ENCODE peak calls at places on chromosome 19, in ten cellular contexts. Z is left lung; P is NCI-H1694; F is activated CD4-positive, alpha-beta T cell treated with anti-CD3 and anti-CD28 coated beads, Interleukin-2, amount 50 U/mL, for 48 hours; I is natural killer cell treated with Interleukin-12 subunit alpha and Interleukin-12 subunit beta and Interleukin-15 and Interleukin-18, amount 100 ng/mL, for 72 hours; Q is activated T-cell treated with anti-CD3 and anti-CD28 coated beads for 1 hour; M is stimulated activated CD4-positive, alpha-beta T cell treated with anti-CD3 and anti-CD28 coated beads, Interleukin-15, amount 100 ng/mL, for 1 hour; R is HuH-7; W is NCI-H1105; G is thoracic aorta. J is an unnamed sample.
A peak's percentile ranks its signal among the peaks of the same experiment; 100 is the strongest.

GRCh38 chr19:4130635-4131438 is 6.9 kb upstream of the MAP2K2 start:
- DNase-seq in F (no peak), R (no peak), M (no peak), I (no peak), W (no peak), Q (no peak), Z (no peak), P (no peak), G (no peak), J (no peak)

GRCh38 chr19:3178377-3178972 is at the start of gene S1PR4:
- DNase-seq in W (no peak), F (peak; percentile 74), R (no peak), Z (peak; percentile 86), I (no peak), G (no peak), P (no peak), Q (peak; percentile 60), M (peak; percentile 36), J (no peak)

GRCh38 chr19:49165865-49166301 is 8.3 kb downstream of the TRPM4 start:
- DNase-seq in G (no peak), M (no peak), W (no peak), Z (no peak), Q (no peak), P (no peak), R (no peak), I (no peak), F (no peak), J (peak; percentile 20)

GRCh38 chr19:10074153-10074552 is 12.0 kb upstream of the SHFL start:
- DNase-seq in P (peak; percentile 5), F (peak; percentile 63), I (peak; percentile 74), G (no peak), M (no peak), R (no peak), W (no peak), Q (peak; percentile 18), Z (no peak), J (peak; percentile 10)

GRCh38 chr19:12139309-12139708 is 841 bp downstream of the ZNF20 start:
- DNase-seq in W (no peak), F (no peak), M (no peak), Q (no peak), G (no peak), I (no peak), P (no peak), R (no peak), Z (no peak), J (no peak)

GRCh38 chr19:39645800-39646411 is 9.8 kb upstream of the LGALS16 start:
- DNase-seq in G (no peak), I (no peak), P (no peak), Z (no peak), Q (no peak), R (no peak), F (peak; percentile 30), M (peak; percentile 3), W (no peak), J (no peak)

GRCh38 chr19:11347546-11347945 is 1.2 kb downstream of the CCDC159 start:
- DNase-seq in F (no peak), R (no peak), Z (no peak), W (no peak), P (no peak), Q (no peak), M (no peak), I (no peak), G (no peak), J (no peak)

GRCh38 chr19:31946491-31946890 is 398.9 kb upstream of the ZNF507 start:
- DNase-seq in R (no peak), W (no peak), P (no peak), M (no peak), G (no peak), Q (no peak), I (no peak), F (no peak), Z (no peak), J (no peak)

GRCh38 chr19:55165952-55166529 is 372 bp downstream of the DNAAF3 start:
- DNase-seq in G (no peak), Q (no peak), W (peak; percentile 93), F (peak; percentile 44), P (peak; percentile 93), I (no peak), M (no peak), R (peak; percentile 86), Z (peak; percentile 76), J (peak; percentile 85)

GRCh38 chr19:38841787-38842438 is 7.9 kb downstream of the HNRNPL start:
- DNase-seq in R (no peak), M (no peak), Q (peak; percentile 35), F (no peak), G (no peak), I (no peak), W (no peak), Z (no peak), P (no peak), J (no peak)

GRCh38 chr19:5536337-5536894 is 31.3 kb downstream of the TINCR start:
- DNase-seq in W (peak; percentile 46), R (no peak), M (no peak), F (no peak), Z (peak; percentile 82), G (no peak), I (no peak), Q (no peak), P (no peak), J (peak; percentile 57)

GRCh38 chr19:52237771-52238400 is 31.5 kb upstream of the ZNF766 start:
- DNase-seq in Q (peak; percentile 48), M (peak; percentile 21), G (no peak), I (peak; percentile 75), P (peak; percentile 20), R (no peak), F (peak; percentile 62), W (peak; percentile 46), Z (no peak), J (peak; percentile 66)

GRCh38 chr19:38404858-38405257 is 2.0 kb downstream of the FAM98C start:
- DNase-seq in W (no peak), Z (no peak), Q (no peak), P (no peak), R (no peak), G (no peak), F (no peak), M (no peak), I (no peak), J (no peak)

GRCh38 chr19:46983097-46983496 is 36.5 kb upstream of the NPAS1 start:
- DNase-seq in P (no peak), Q (no peak), F (no peak), R (no peak), M (no peak), W (no peak), G (no peak), Z (no peak), I (no peak), J (no peak)

GRCh38 chr19:45314708-45315107 is 8.0 kb downstream of the CKM start:
- DNase-seq in Z (no peak), G (no peak), I (no peak), F (no peak), W (no peak), P (no peak), Q (no peak), M (no peak), R (no peak), J (no peak)

J was measured in NCI-H524.